ENCODE peak calls at places on chromosomes 7 and 10, in eight cellular contexts. V is ovary, N is upper lobe of right lung, Y is WERI-Rb-1, E is IMR-90, D is hepatocyte, K is mammary epithelial cell, T is sigmoid colon. B is an unnamed sample.

GRCh38 chr10:5776881-5777197 is 36.4 kb downstream of the GDI2 start:
- DNase-seq in K (peak), N (no peak), D (no peak), E (peak), T (no peak), Y (no peak), V (no peak), B (no peak)

GRCh38 chr7:122676466-122676865 is 22.5 kb downstream of the RNF133 start:
- DNase-seq in N (no peak), D (no peak), T (no peak), Y (no peak), E (no peak), K (no peak), V (no peak), B (no peak)

GRCh38 chr7:39949980-39950472 is at the start of gene CDK13:
- DNase-seq in N (peak), D (peak), T (peak), Y (peak), E (peak), K (peak), V (peak), B (peak)

GRCh38 chr10:14205246-14205645 is 125.5 kb downstream of the FRMD4A start:
- DNase-seq in Y (no peak), N (no peak), V (no peak), T (no peak), K (no peak), D (no peak), E (no peak), B (no peak)

GRCh38 chr7:49776994-49777393 is 3.6 kb downstream of the VWC2 start:
- DNase-seq in T (no peak), K (no peak), Y (peak), N (no peak), D (no peak), E (no peak), V (peak), B (no peak)

GRCh38 chr10:12540341-12540781 is 191.0 kb downstream of the CAMK1D start:
- DNase-seq in Y (no peak), K (no peak), V (no peak), T (no peak), E (peak), D (no peak), N (no peak), B (no peak)

GRCh38 chr7:3176112-3176836 is 124.8 kb upstream of the SDK1 start:
- DNase-seq in E (no peak), T (peak), Y (no peak), V (peak), N (peak), D (no peak), K (no peak), B (no peak)

GRCh38 chr10:14381475-14381874 is 50.8 kb upstream of the FRMD4A start:
- DNase-seq in D (no peak), K (no peak), Y (peak), N (no peak), T (no peak), V (no peak), E (no peak), B (no peak)

GRCh38 chr10:95482501-95483248 is 78.5 kb downstream of the SORBS1 start:
- DNase-seq in T (no peak), D (no peak), K (no peak), Y (no peak), V (no peak), N (no peak), E (no peak), B (no peak)

GRCh38 chr7:82382276-82382675 is 61.3 kb downstream of the CACNA2D1 start:
- DNase-seq in Y (no peak), E (no peak), V (no peak), D (no peak), K (peak), N (no peak), T (no peak), B (no peak)

GRCh38 chr10:35690534-35690933 is 48.4 kb upstream of the FZD8 start:
- DNase-seq in D (no peak), E (no peak), N (no peak), Y (no peak), T (no peak), V (no peak), K (no peak), B (no peak)

GRCh38 chr10:18144928-18145327 is 4.7 kb downstream of the CACNB2 start:
- DNase-seq in E (no peak), Y (no peak), V (peak), D (no peak), K (no peak), N (no peak), T (peak), B (no peak)

GRCh38 chr7:24714676-24715010 is 42.6 kb downstream of the GSDME start:
- DNase-seq in V (no peak), E (no peak), N (no peak), T (no peak), K (no peak), D (no peak), Y (no peak), B (no peak)

GRCh38 chr7:24715171-24715570 is 42.1 kb downstream of the GSDME start:
- DNase-seq in K (no peak), N (no peak), Y (no peak), T (no peak), V (no peak), D (no peak), E (no peak), B (no peak)

GRCh38 chr7:24716480-24717246 is 40.6 kb downstream of the GSDME start:
- DNase-seq in Y (no peak), T (no peak), N (no peak), K (no peak), E (no peak), V (no peak), D (no peak), B (no peak)

GRCh38 chr7:24717247-24717622 is 40.0 kb downstream of the GSDME start:
- DNase-seq in E (no peak), D (no peak), K (no peak), Y (no peak), V (no peak), T (no peak), N (no peak), B (no peak)

GRCh38 chr7:24715661-24716479 is 41.4 kb downstream of the GSDME start:
- DNase-seq in V (no peak), N (no peak), T (no peak), Y (peak), E (peak), D (peak), K (no peak), B (no peak)
- TF ChIP-seq CTCF in V (no peak), N (no peak), T (no peak), Y (peak), E (peak), D (peak), K (peak), B (no peak)

GRCh38 chr10:99393036-99393435 is 37.4 kb downstream of the GOT1 start:
- DNase-seq in V (no peak), K (no peak), N (no peak), D (no peak), T (no peak), E (peak), Y (no peak), B (no peak)

GRCh38 chr10:99394256-99394655 is 36.2 kb downstream of the GOT1 start:
- DNase-seq in E (no peak), Y (no peak), K (peak), T (no peak), D (no peak), V (no peak), N (no peak), B (no peak)

GRCh38 chr10:99393683-99394082 is 36.7 kb downstream of the GOT1 start:
- DNase-seq in V (no peak), T (no peak), N (no peak), E (no peak), D (no peak), K (no peak), Y (no peak), B (no peak)

GRCh38 chr10:99389721-99390480 is 40.5 kb downstream of the GOT1 start:
- DNase-seq in V (no peak), D (no peak), K (no peak), T (no peak), N (no peak), Y (no peak), E (no peak), B (no peak)

GRCh38 chr10:99391346-99391745 is 39.1 kb downstream of the GOT1 start:
- DNase-seq in V (no peak), E (no peak), T (no peak), N (no peak), Y (no peak), K (no peak), D (no peak), B (no peak)
- H3K4me3 ChIP-seq in V (no peak), E (no peak), T (no peak), N (no peak), Y (no peak), K (no peak), D (no peak), B (no peak)

GRCh38 chr10:44939691-44940401 is 19.8 kb upstream of the RASSF4 start:
- DNase-seq in Y (no peak), N (no peak), D (no peak), K (no peak), T (peak), E (peak), V (no peak), B (no peak)
- H3K27ac ChIP-seq in Y (no peak), N (no peak), D (peak), K (no peak), T (no peak), E (no peak), V (no peak), B (peak)

DNA sequence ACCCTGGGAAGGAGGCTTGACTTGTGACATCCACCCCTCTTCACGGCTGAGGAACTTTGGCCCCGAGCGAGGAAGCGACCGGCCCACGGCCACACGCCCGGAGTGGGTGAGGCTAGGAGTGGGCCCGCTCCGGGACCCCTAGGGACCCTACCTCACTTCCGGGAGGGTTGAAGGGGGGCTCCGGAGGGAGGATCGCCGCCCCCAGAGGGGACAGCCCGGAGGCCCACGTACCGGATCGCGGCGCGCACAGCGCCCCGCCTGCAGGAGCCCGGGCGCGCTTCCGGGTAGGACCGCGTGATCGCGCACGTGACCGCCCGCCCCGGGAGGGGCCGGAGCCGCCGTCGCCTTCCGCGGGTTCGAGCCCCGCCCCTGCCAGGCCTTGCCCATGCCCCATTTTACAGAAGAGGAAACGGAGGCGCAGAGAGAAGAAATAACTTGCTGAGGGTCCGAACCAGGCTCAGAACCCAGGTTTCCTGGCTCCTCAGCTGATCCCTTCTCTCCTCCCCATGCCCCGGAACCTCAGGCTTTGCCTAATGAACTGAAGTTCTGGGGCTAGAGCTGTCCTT is at the start of gene HPS1:
- DNase-seq in E (peak), N (peak), V (peak), Y (no peak), D (peak), T (peak), K (peak), B (peak)
- TF ChIP-seq CTCF in E (no peak), N (no peak), V (no peak), Y (no peak), D (no peak), T (no peak), K (no peak), B (no peak)

GRCh38 chr10:133324198-133324792 is 12.4 kb downstream of the CALY start:
- DNase-seq in N (peak), T (no peak), Y (peak), E (peak), D (peak), V (peak), K (no peak), B (peak)
- H3K4me3 ChIP-seq in N (no peak), T (no peak), Y (peak), E (peak), D (no peak), V (no peak), K (no peak), B (no peak)

GRCh38 chr7:31478744-31479143 is 35.1 kb upstream of the ITPRID1 start:
- DNase-seq in V (no peak), K (no peak), T (no peak), Y (no peak), E (no peak), D (no peak), N (no peak), B (no peak)
- H3K27ac ChIP-seq in V (no peak), K (no peak), T (no peak), Y (no peak), E (no peak), D (no peak), N (no peak), B (no peak)